ENCODE peak calls at places on chromosome 18, in four cellular contexts. B, V, Y and U are unnamed samples.
A peak's percentile ranks its signal among the peaks of the same experiment; 100 is the strongest.

GRCh38 chr18:79680100-79680879 is 687 bp downstream of the CTDP1 start:
- DNase-seq in B (peak; percentile 93), V (peak; percentile 67), Y (no peak), U (no peak)

GRCh38 chr18:73688851-73689659 is 458.6 kb downstream of the FBXO15 start:
- DNase-seq in B (no peak), V (peak; percentile 36), Y (no peak), U (no peak)

GRCh38 chr18:23809411-23809810 is 120.2 kb downstream of the LAMA3 start:
- DNase-seq in B (no peak), V (no peak), Y (no peak), U (no peak)

GRCh38 chr18:60372598-60372997 is at the start of gene MC4R:
- DNase-seq in B (no peak), V (peak; percentile 30), Y (no peak), U (no peak)

GRCh38 chr18:3791258-3791657 is 341.3 kb downstream of the TGIF1 start:
- DNase-seq in B (no peak), V (no peak), Y (no peak), U (no peak)

GRCh38 chr18:46386788-46387187 is 270.2 kb downstream of the LOXHD1 start:
- DNase-seq in B (no peak), V (no peak), Y (no peak), U (peak; percentile 57)

GRCh38 chr18:41391616-41392610 is 563.1 kb upstream of the PIK3C3 start:
- DNase-seq in B (no peak), V (peak; percentile 85), Y (no peak), U (peak; percentile 47)

GRCh38 chr18:75072672-75073371 is 136.1 kb downstream of the PTGR3 start:
- DNase-seq in B (peak; percentile 82), V (no peak), Y (no peak), U (no peak)

GRCh38 chr18:42275138-42275535 is 320.1 kb downstream of the PIK3C3 start:
- DNase-seq in B (no peak), V (peak; percentile 56), Y (no peak), U (no peak)

GRCh38 chr18:2846241-2846637 is 567 bp upstream of the EMILIN2 start:
- DNase-seq in B (peak; percentile 87), V (peak; percentile 53), Y (no peak), U (no peak)

GRCh38 chr18:24270937-24271380 is 126.7 kb downstream of the OSBPL1A start:
- DNase-seq in B (no peak), V (peak; percentile 46), Y (no peak), U (no peak)

GRCh38 chr18:23547806-23548205 is 38.5 kb downstream of the NPC1 start:
- DNase-seq in B (no peak), V (no peak), Y (no peak), U (no peak)

GRCh38 chr18:74508821-74509225 is 12.7 kb downstream of the CNDP2 start:
- DNase-seq in B (peak; percentile 53), V (no peak), Y (no peak), U (no peak)

GRCh38 chr18:36189486-36189885 is 2.2 kb downstream of the MOCOS start:
- DNase-seq in B (no peak), V (no peak), Y (no peak), U (no peak)

GRCh38 chr18:11849845-11850747 is 1.1 kb upstream of the CHMP1B start:
- DNase-seq in B (peak; percentile 82), V (peak; percentile 47), Y (peak; percentile 82), U (peak; percentile 88)

GRCh38 chr18:13456736-13457271 is 238.2 kb downstream of the LDLRAD4 start:
- DNase-seq in B (no peak), V (no peak), Y (no peak), U (no peak)

GRCh38 chr18:58871514-58872490 is 7.1 kb downstream of the ZNF532 start:
- DNase-seq in B (no peak), V (no peak), Y (no peak), U (no peak)

GRCh38 chr18:58868440-58868839 is 3.8 kb downstream of the ZNF532 start:
- DNase-seq in B (no peak), V (no peak), Y (no peak), U (no peak)

GRCh38 chr18:58870621-58871020 is 5.9 kb downstream of the ZNF532 start:
- DNase-seq in B (no peak), V (no peak), Y (no peak), U (no peak)

GRCh38 chr18:58867281-58867961 is 2.7 kb downstream of the ZNF532 start:
- DNase-seq in B (no peak), V (peak; percentile 39), Y (no peak), U (no peak)

GRCh38 chr18:58870130-58870529 is 5.5 kb downstream of the ZNF532 start:
- DNase-seq in B (no peak), V (no peak), Y (no peak), U (no peak)
- H3K4me1 ChIP-seq in B (peaks cover 45% of the 10 kb centered on the region), V (peaks cover 29% of the 10 kb centered on the region), Y (peaks cover 65% of the 10 kb centered on the region), U (peaks cover 8% of the 10 kb centered on the region)

DNA sequence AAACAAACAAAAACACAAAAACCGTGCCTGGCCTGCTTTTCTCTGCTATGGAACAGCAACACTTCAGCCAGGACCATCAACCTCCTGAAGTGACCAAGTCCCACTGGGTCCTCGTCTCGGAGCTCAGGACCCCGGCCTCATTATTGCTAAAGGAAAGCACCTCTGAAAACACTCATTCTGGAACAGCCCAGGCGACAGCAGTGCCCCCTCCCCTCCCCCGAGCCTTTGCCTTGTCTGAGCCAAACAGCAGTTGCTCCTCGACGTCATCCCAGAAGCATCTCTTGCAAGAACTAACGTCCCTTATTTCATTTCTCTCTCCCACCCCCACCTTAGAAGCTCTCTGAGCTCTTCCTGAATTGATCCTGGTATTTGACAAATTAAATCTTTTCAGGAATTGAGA is 27.4 kb downstream of the APCDD1 start:
- DNase-seq in B (no peak), V (peak; percentile 24), Y (no peak), U (no peak)
- H3K4me1 ChIP-seq in B (peaks cover 42% of the 10 kb centered on the region), V (peaks cover 12% of the 10 kb centered on the region), Y (peaks cover 2% of the 10 kb centered on the region), U (no peaks in the 10 kb centered on the region)

GRCh38 chr18:77052656-77053309 is 79.8 kb downstream of the MBP start:
- DNase-seq in B (peak; percentile 88), V (no peak), Y (no peak), U (peak; percentile 82)
- H3K4me1 ChIP-seq in B (peaks cover 80% of the 10 kb centered on the region), V (peaks cover 24% of the 10 kb centered on the region), Y (peaks cover 54% of the 10 kb centered on the region), U (no peaks in the 10 kb centered on the region)

GRCh38 chr18:48922203-48922800 is 28.5 kb downstream of the SMAD7 start:
- DNase-seq in B (no peak), V (peak; percentile 1), Y (no peak), U (no peak)
- H3K4me1 ChIP-seq in B (peaks cover 88% of the 10 kb centered on the region), V (peaks cover 24% of the 10 kb centered on the region), Y (peaks cover 53% of the 10 kb centered on the region), U (no peaks in the 10 kb centered on the region)

GRCh38 chr18:55487997-55488396 is 100.0 kb downstream of the TCF4 start:
- DNase-seq in B (no peak), V (no peak), Y (no peak), U (no peak)

GRCh38 chr18:55489742-55490055 is 98.3 kb downstream of the TCF4 start:
- DNase-seq in B (no peak), V (no peak), Y (no peak), U (no peak)

GRCh38 chr18:55488473-55488872 is 99.5 kb downstream of the TCF4 start:
- DNase-seq in B (no peak), V (peak; percentile 62), Y (no peak), U (no peak)

GRCh38 chr18:55486936-55487335 is 101.1 kb downstream of the TCF4 start:
- DNase-seq in B (no peak), V (no peak), Y (no peak), U (no peak)

GRCh38 chr18:55489034-55489741 is 98.8 kb downstream of the TCF4 start:
- DNase-seq in B (no peak), V (no peak), Y (no peak), U (no peak)
- H3K4me1 ChIP-seq in B (peaks cover 9% of the 10 kb centered on the region), V (peaks cover 47% of the 10 kb centered on the region), Y (peaks cover 63% of the 10 kb centered on the region), U (no peaks in the 10 kb centered on the region)

GRCh38 chr18:48142353-48142752 is 211.9 kb upstream of the SMAD2 start:
- DNase-seq in B (peak; percentile 48), V (no peak), Y (no peak), U (peak; percentile 24)
- H3K4me1 ChIP-seq in B (peaks cover 57% of the 10 kb centered on the region), V (peaks cover 11% of the 10 kb centered on the region), Y (peaks cover 8% of the 10 kb centered on the region), U (no peaks in the 10 kb centered on the region)

GRCh38 chr18:77056399-77057015 is 76.1 kb downstream of the MBP start:
- DNase-seq in B (no peak), V (peak; percentile 63), Y (no peak), U (no peak)
- H3K4me1 ChIP-seq in B (peaks cover 97% of the 10 kb centered on the region), V (peaks cover 24% of the 10 kb centered on the region), Y (peaks cover 71% of the 10 kb centered on the region), U (no peaks in the 10 kb centered on the region)